ENCODE peak calls at places on chromosomes 12 and 14, in four cellular contexts. A, S, Z and O are unnamed samples.

GRCh38 chr12:31232361-31232965 is 93.5 kb downstream of the SINHCAF start:
- DNase-seq in S (no peak), A (no peak), Z (no peak), O (no peak)

GRCh38 chr12:6799147-6799546 is 9.8 kb downstream of the CD4 start:
- DNase-seq in S (no peak), A (no peak), Z (no peak), O (no peak)

GRCh38 chr12:47717443-47718193 is 7.7 kb downstream of the ENDOU start:
- DNase-seq in A (peak; percentile 85), Z (peak; percentile 88), S (no peak), O (peak; percentile 85)

GRCh38 chr12:28456934-28457710 is 266.9 kb downstream of the CCDC91 start:
- DNase-seq in Z (no peak), A (no peak), S (no peak), O (no peak)

GRCh38 chr12:66881401-66881800 is 202.5 kb upstream of the GRIP1 start:
- DNase-seq in Z (no peak), S (no peak), A (no peak), O (no peak)

GRCh38 chr14:24849471-24849870 is 200.5 kb downstream of the STXBP6 start:
- DNase-seq in S (no peak), A (peak; percentile 75), Z (no peak), O (no peak)

GRCh38 chr12:54164402-54165145 is 24.2 kb downstream of the SMUG1 start:
- DNase-seq in Z (no peak), A (no peak), S (no peak), O (no peak)

GRCh38 chr12:64884728-64885127 is 60.3 kb downstream of the TBC1D30 start:
- DNase-seq in A (no peak), Z (no peak), S (no peak), O (no peak)

GRCh38 chr12:6553051-6553868 is 2.6 kb downstream of the IFFO1 start:
- DNase-seq in A (peak; percentile 73), S (no peak), Z (peak; percentile 84), O (no peak)

GRCh38 chr12:81797100-81797499 is 38.0 kb upstream of the PPFIA2 start:
- DNase-seq in A (no peak), S (no peak), Z (no peak), O (no peak)

GRCh38 chr12:90991952-90992465 is 12.8 kb downstream of the EPYC start:
- DNase-seq in A (no peak), Z (no peak), S (no peak), O (no peak)

GRCh38 chr14:60183724-60184596 is 18.8 kb upstream of the DHRS7 start:
- DNase-seq in S (no peak), Z (no peak), A (peak; percentile 77), O (no peak)

GRCh38 chr14:31291210-31291609 is 83.6 kb upstream of the HECTD1 start:
- DNase-seq in A (no peak), Z (no peak), S (no peak), O (no peak)

GRCh38 chr14:89618309-89618708 is 201.3 kb upstream of the FOXN3 start:
- DNase-seq in Z (no peak), S (no peak), A (no peak), O (no peak)

GRCh38 chr12:89384050-89384749 is 31.9 kb upstream of the DUSP6 start:
- DNase-seq in A (peak; percentile 92), Z (peak; percentile 63), S (no peak), O (peak; percentile 56)

GRCh38 chr14:73726025-73726961 is 12.1 kb upstream of the PNMA1 start:
- DNase-seq in Z (no peak), S (no peak), A (no peak), O (no peak)

GRCh38 chr12:68078737-68079136 is 80.8 kb downstream of the IFNG start:
- DNase-seq in S (no peak), A (no peak), Z (no peak), O (no peak)

GRCh38 chr12:113204806-113205205 is 16.5 kb upstream of the TPCN1 start:
- DNase-seq in A (no peak), Z (peak; percentile 61), S (no peak), O (no peak)

GRCh38 chr14:104085889-104086201 is 345 bp downstream of the ASPG start:
- DNase-seq in A (no peak), S (no peak), Z (no peak), O (peak; percentile 15)

GRCh38 chr14:104085032-104085888 is at the start of gene ASPG:
- DNase-seq in Z (no peak), A (no peak), S (no peak), O (peak; percentile 15)

GRCh38 chr14:104087505-104087904 is 2.0 kb downstream of the ASPG start:
- DNase-seq in Z (no peak), S (no peak), A (no peak), O (no peak)

GRCh38 chr14:104086661-104087461 is 1.4 kb downstream of the ASPG start:
- DNase-seq in S (no peak), Z (no peak), A (no peak), O (peak; percentile 9)

DNA sequence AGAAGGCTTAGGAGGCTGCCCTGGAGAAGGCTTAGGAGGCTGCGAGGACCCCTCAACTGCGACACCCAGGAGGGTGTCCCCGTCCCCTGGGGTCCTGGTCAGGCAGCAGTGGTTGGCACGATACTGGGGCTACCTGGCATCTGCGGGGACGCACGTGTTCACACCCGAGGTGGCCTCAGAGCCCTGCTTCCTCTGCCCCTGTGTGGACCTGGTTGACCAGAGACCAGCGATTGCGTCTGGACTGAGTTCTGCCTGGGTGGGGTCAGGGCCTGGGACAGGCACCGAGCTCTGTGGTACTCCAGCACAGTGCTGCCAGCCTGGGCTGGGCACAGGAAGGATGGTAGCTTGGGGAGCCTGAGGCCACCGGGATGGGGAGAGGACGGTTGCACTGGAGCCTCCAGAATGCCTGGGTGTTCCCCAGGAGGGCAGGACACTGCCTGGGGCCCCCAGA is 735 bp downstream of the ASPG start:
- DNase-seq in S (no peak), A (no peak), Z (no peak), O (peak; percentile 10)
- H3K27ac ChIP-seq in S (no peak overlapping the region), A (no peak overlapping the region), Z (no peak overlapping the region), O (no peak overlapping the region)

GRCh38 chr12:71663561-71664410 is at the start of the genes THAP2 and ZFC3H1:
- DNase-seq in S (peak; percentile 99), Z (peak; percentile 98), A (peak; percentile 100), O (peak; percentile 99)

GRCh38 chr12:71662861-71663560 is 637 bp downstream of the ZFC3H1 start:
- DNase-seq in Z (peak; percentile 69), A (peak; percentile 69), S (no peak), O (peak; percentile 78)

GRCh38 chr12:71666259-71666658 is 2.2 kb downstream of the THAP2 start:
- DNase-seq in A (no peak), S (no peak), Z (no peak), O (no peak)

GRCh38 chr12:71665109-71665476 is 992 bp downstream of the THAP2 start:
- DNase-seq in Z (no peak), S (no peak), A (no peak), O (peak; percentile 14)

GRCh38 chr12:71664411-71665108 is 459 bp downstream of the THAP2 start:
- DNase-seq in S (no peak), A (peak; percentile 15), Z (no peak), O (no peak)
- TF ChIP-seq POLR2A in S (no peak), A (no peak), Z (no peak), O (no peak)

GRCh38 chr14:28348797-28349196 is 417.8 kb upstream of the FOXG1 start:
- DNase-seq in A (no peak), S (no peak), Z (no peak), O (no peak)
- H3K27ac ChIP-seq in A (no peak overlapping the region), S (no peak overlapping the region), Z (no peak overlapping the region), O (no peak overlapping the region)

GRCh38 chr12:95218852-95219171 is 1.2 kb downstream of the VEZT start:
- DNase-seq in Z (peak; percentile 47), S (no peak), A (no peak), O (peak; percentile 29)

GRCh38 chr12:95220190-95220589 is 2.6 kb downstream of the VEZT start:
- DNase-seq in S (no peak), Z (no peak), A (no peak), O (no peak)

GRCh38 chr12:95216704-95217376 is 427 bp downstream of the FGD6 start:
- DNase-seq in S (no peak), Z (no peak), A (no peak), O (no peak)

GRCh38 chr12:95217377-95218163 is at the start of the genes FGD6 and VEZT:
- DNase-seq in S (peak; percentile 98), A (peak; percentile 99), Z (peak; percentile 99), O (peak; percentile 99)

GRCh38 chr12:95218164-95218851 is 701 bp downstream of the VEZT start:
- DNase-seq in S (peak; percentile 39), A (peak; percentile 58), Z (peak; percentile 84), O (no peak)
- TF ChIP-seq POLR2A in S (no peak), A (no peak), Z (no peak), O (no peak)

DNA sequence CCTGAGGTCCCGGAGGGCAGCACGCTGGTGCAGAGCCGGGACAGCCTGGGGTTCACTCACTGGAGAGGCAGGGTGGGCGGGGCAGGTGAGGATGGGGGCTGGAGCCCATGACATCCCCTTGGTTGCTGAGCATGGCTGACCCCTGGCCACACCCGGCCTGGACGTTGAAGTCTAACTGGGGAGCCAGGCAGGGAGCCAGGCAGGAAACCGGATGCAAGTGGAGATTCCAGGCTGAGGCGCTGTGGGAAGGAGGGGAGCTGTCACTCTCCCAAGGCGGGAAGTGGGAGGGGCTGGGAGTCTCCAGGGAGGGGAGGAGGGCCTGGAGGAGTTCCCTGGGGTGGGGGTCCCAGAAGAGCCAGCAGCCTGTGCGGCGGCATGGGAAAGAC is 7.7 kb upstream of the INF2 start:
- DNase-seq in Z (peak; percentile 79), A (peak; percentile 81), S (no peak), O (peak; percentile 68)
- H3K27ac ChIP-seq in Z (peak overlapping the region; percentile 71), A (peak overlapping the region; percentile 97), S (no peak overlapping the region), O (peak overlapping the region; percentile 83)